ENCODE peak calls at places on chromosome 20, in eight cellular contexts. M is astrocyte of the spinal cord; W is central memory CD4-positive, alpha-beta T cell; D is psoas muscle; E is Jurkat, Clone E6-1; O is SK-N-SH; Y is activated CD4-positive, alpha-beta T cell treated with anti-CD3 and anti-CD28 coated beads, Interleukin-2, amount 50 U/mL, for 24 hours; A is neural crest cell. U is an unnamed sample.
A peak's percentile ranks its signal among the peaks of the same experiment; 100 is the strongest.

GRCh38 chr20:58271596-58272460 is 37.7 kb upstream of the RAB22A start:
- DNase-seq in D (no peak), M (no peak), W (no peak), Y (peak; percentile 14), O (peak; percentile 50), A (no peak), E (no peak), U (no peak)

GRCh38 chr20:58713801-58714339 is 21.3 kb downstream of the NPEPL1 start:
- DNase-seq in Y (no peak), A (no peak), M (no peak), D (no peak), W (no peak), E (no peak), O (peak; percentile 23), U (no peak)

GRCh38 chr20:54208492-54209044 is 681 bp downstream of the PFDN4 start:
- DNase-seq in M (peak; percentile 58), A (no peak), E (no peak), W (no peak), O (peak; percentile 50), D (no peak), Y (peak; percentile 6), U (no peak)

GRCh38 chr20:19631410-19631809 is 126.6 kb upstream of the RIN2 start:
- DNase-seq in A (no peak), D (no peak), W (no peak), Y (no peak), O (no peak), E (no peak), M (no peak), U (no peak)

GRCh38 chr20:48523191-48523757 is 304.5 kb downstream of the PREX1 start:
- DNase-seq in D (no peak), A (peak; percentile 66), M (peak; percentile 34), W (no peak), Y (no peak), O (peak; percentile 25), E (peak; percentile 65), U (no peak)

GRCh38 chr20:34355427-34355826 is 7.6 kb upstream of the ITCH start:
- DNase-seq in W (no peak), O (no peak), A (no peak), D (no peak), M (no peak), Y (no peak), E (no peak), U (no peak)

GRCh38 chr20:561437-562231 is 18.0 kb upstream of the CSNK2A1 start:
- DNase-seq in D (peak; percentile 45), Y (peak; percentile 15), E (peak; percentile 70), M (peak; percentile 58), W (peak; percentile 18), A (peak; percentile 69), O (peak; percentile 83), U (no peak)

GRCh38 chr20:53291548-53291947 is 302.1 kb downstream of the ZNF217 start:
- DNase-seq in A (peak; percentile 13), E (no peak), Y (no peak), M (no peak), O (no peak), D (no peak), W (no peak), U (no peak)

GRCh38 chr20:50744143-50744792 is 12.9 kb downstream of the PARD6B start:
- DNase-seq in O (peak; percentile 64), E (no peak), A (no peak), Y (no peak), D (peak; percentile 67), M (peak; percentile 90), W (no peak), U (no peak)

GRCh38 chr20:18284805-18285533 is 3.4 kb upstream of the ZNF133 start:
- DNase-seq in O (no peak), Y (no peak), A (no peak), E (no peak), D (no peak), W (no peak), M (peak; percentile 51), U (no peak)

GRCh38 chr20:11373391-11373790 is 544.3 kb upstream of the BTBD3 start:
- DNase-seq in A (no peak), W (no peak), O (no peak), Y (no peak), D (peak; percentile 17), M (no peak), E (no peak), U (no peak)

GRCh38 chr20:44080646-44081267 is 106.2 kb downstream of the JPH2 start:
- DNase-seq in D (peak; percentile 53), W (peak; percentile 72), Y (peak; percentile 63), A (peak; percentile 70), M (peak; percentile 78), E (peak; percentile 67), O (peak; percentile 79), U (peak; percentile 66)

U was measured in omental fat pad.